ENCODE peak calls at places on chromosomes 11 and 22, in five cellular contexts. J, M, I, X and C are unnamed samples.

GRCh38 chr11:35717043-35717442 is 54.5 kb downstream of the TRIM44 start:
- DNase-seq in J (no peak), M (no peak), I (no peak), X (no peak), C (no peak)

GRCh38 chr11:29641201-29641600 is 375.6 kb downstream of the KCNA4 start:
- DNase-seq in J (no peak), M (no peak), I (no peak), X (no peak), C (no peak)

GRCh38 chr11:34239465-34240149 is 118.2 kb downstream of the ABTB2 start:
- DNase-seq in J (no peak), M (no peak), I (no peak), X (no peak), C (no peak)

GRCh38 chr11:71120346-71120963 is 131.9 kb downstream of the SHANK2 start:
- DNase-seq in J (no peak), M (no peak), I (no peak), X (no peak), C (no peak)

GRCh38 chr11:561148-562003 is 606 bp downstream of the RASSF7 start:
- DNase-seq in J (no peak), M (no peak), I (no peak), X (no peak), C (no peak)

GRCh38 chr11:66889974-66890373 is 33.1 kb downstream of the LRFN4 start:
- DNase-seq in J (no peak), M (no peak), I (no peak), X (no peak), C (no peak)

GRCh38 chr11:89495951-89496350 is 4.8 kb upstream of the NOX4 start:
- DNase-seq in J (peak), M (no peak), I (peak), X (no peak), C (no peak)

GRCh38 chr11:113373306-113373705 is 14.3 kb upstream of the ANKK1 start:
- DNase-seq in J (peak), M (no peak), I (no peak), X (no peak), C (no peak)

GRCh38 chr22:37420656-37421467 is 6.4 kb downstream of the ELFN2 start:
- DNase-seq in J (no peak), M (no peak), I (no peak), X (no peak), C (no peak)

GRCh38 chr22:19873960-19874306 is 19.3 kb upstream of the GNB1L start:
- DNase-seq in J (no peak), M (peak), I (peak), X (no peak), C (no peak)

GRCh38 chr11:23570828-23571227 is 710.6 kb upstream of the CCDC179 start:
- DNase-seq in J (no peak), M (no peak), I (no peak), X (no peak), C (no peak)

GRCh38 chr11:65916391-65916790 is 2.5 kb downstream of the C11orf68 start:
- DNase-seq in J (no peak), M (no peak), I (no peak), X (no peak), C (no peak)

GRCh38 chr11:130528301-130528651 is 79.8 kb downstream of the ADAMTS15 start:
- DNase-seq in J (no peak), M (no peak), I (no peak), X (no peak), C (no peak)

GRCh38 chr11:17917556-17917955 is 95.3 kb downstream of the SERGEF start:
- DNase-seq in J (no peak), M (no peak), I (no peak), X (no peak), C (no peak)

GRCh38 chr11:93196816-93197382 is 892 bp downstream of the SLC36A4 start:
- DNase-seq in J (no peak), M (no peak), I (no peak), X (no peak), C (no peak)

GRCh38 chr11:119363081-119363861 is 16.8 kb upstream of the MFRP start:
- DNase-seq in J (no peak), M (no peak), I (peak), X (no peak), C (no peak)

GRCh38 chr11:34284166-34284565 is 73.6 kb downstream of the ABTB2 start:
- DNase-seq in J (no peak), M (no peak), I (no peak), X (no peak), C (no peak)